ENCODE peak calls at places on chromosomes 16 and 17, in six cellular contexts. A, E, L, Q, F and Y are unnamed samples.

GRCh38 chr16:33877-34707 is 19.3 kb downstream of the POLR3K start:
- DNase-seq in A (no peak), E (no peak), L (no peak), Q (peak), F (no peak), Y (no peak)

GRCh38 chr16:2749476-2749875 is 3.0 kb upstream of the SRRM2 start:
- DNase-seq in A (no peak), E (no peak), L (no peak), Q (peak), F (no peak), Y (no peak)

GRCh38 chr16:3665508-3665907 is 11.0 kb downstream of the DNASE1 start:
- DNase-seq in A (no peak), E (no peak), L (no peak), Q (no peak), F (no peak), Y (no peak)

GRCh38 chr17:72984925-72985322 is 107.6 kb downstream of the SLC39A11 start:
- DNase-seq in A (no peak), E (no peak), L (no peak), Q (no peak), F (no peak), Y (no peak)

GRCh38 chr16:57091990-57092785 is at the start of gene CPNE2:
- DNase-seq in A (no peak), E (no peak), L (no peak), Q (no peak), F (no peak), Y (peak)

GRCh38 chr17:72572604-72573491 is 452.0 kb downstream of the SOX9 start:
- DNase-seq in A (no peak), E (no peak), L (no peak), Q (no peak), F (no peak), Y (no peak)

GRCh38 chr16:4260360-4260759 is 12.5 kb downstream of the TFAP4 start:
- DNase-seq in A (no peak), E (no peak), L (no peak), Q (no peak), F (no peak), Y (no peak)

GRCh38 chr16:81523387-81524115 is 78.9 kb downstream of the CMIP start:
- DNase-seq in A (peak), E (no peak), L (peak), Q (peak), F (no peak), Y (no peak)

GRCh38 chr17:75289832-75290337 is 652 bp upstream of the SLC25A19 start:
- DNase-seq in A (peak), E (no peak), L (peak), Q (peak), F (no peak), Y (no peak)

GRCh38 chr16:67199011-67199807 is at the start of gene ELMO3:
- DNase-seq in A (no peak), E (no peak), L (no peak), Q (no peak), F (no peak), Y (peak)